ENCODE peak calls at places on chromosomes 2 and 18, in four cellular contexts. One of them, this sample, is unnamed.

GRCh38 chr2:19785432-19785831 is 116.4 kb downstream of the TTC32 start:
- DNase-seq in H9: no peak
- DNase-seq in activated T-helper 9 cell treated with anti-CD3 and anti-CD28 coated beads, Interleukin-2, amount 50 U/mL, for 16 hours: no peak
- DNase-seq in nucleus accumbens: no peak
- DNase-seq in this sample: no peak

GRCh38 chr2:226971029-226971584 is 135.3 kb downstream of the RHBDD1 start:
- DNase-seq in H9: no peak
- DNase-seq in activated T-helper 9 cell treated with anti-CD3 and anti-CD28 coated beads, Interleukin-2, amount 50 U/mL, for 16 hours: no peak
- DNase-seq in nucleus accumbens: no peak
- DNase-seq in this sample: no peak

GRCh38 chr18:13302611-13303267 is 84.2 kb downstream of the LDLRAD4 start:
- DNase-seq in H9: no peak
- DNase-seq in activated T-helper 9 cell treated with anti-CD3 and anti-CD28 coated beads, Interleukin-2, amount 50 U/mL, for 16 hours: no peak
- DNase-seq in nucleus accumbens: no peak
- DNase-seq in this sample: no peak

GRCh38 chr2:142989276-142990204 is 112.1 kb downstream of the KYNU start:
- DNase-seq in H9: no peak
- DNase-seq in activated T-helper 9 cell treated with anti-CD3 and anti-CD28 coated beads, Interleukin-2, amount 50 U/mL, for 16 hours: no peak
- DNase-seq in nucleus accumbens: no peak
- DNase-seq in this sample: no peak

GRCh38 chr2:103739216-103739615 is 977.4 kb downstream of the TMEM182 start:
- DNase-seq in H9: no peak
- DNase-seq in activated T-helper 9 cell treated with anti-CD3 and anti-CD28 coated beads, Interleukin-2, amount 50 U/mL, for 16 hours: no peak
- DNase-seq in nucleus accumbens: no peak
- DNase-seq in this sample: no peak

GRCh38 chr2:240213476-240214391 is 73.3 kb upstream of the OTOS start:
- DNase-seq in H9: peak
- DNase-seq in activated T-helper 9 cell treated with anti-CD3 and anti-CD28 coated beads, Interleukin-2, amount 50 U/mL, for 16 hours: no peak
- DNase-seq in nucleus accumbens: peak
- DNase-seq in this sample: no peak

GRCh38 chr18:22108674-22109073 is 60.7 kb upstream of the GATA6 start:
- DNase-seq in H9: peak
- DNase-seq in activated T-helper 9 cell treated with anti-CD3 and anti-CD28 coated beads, Interleukin-2, amount 50 U/mL, for 16 hours: no peak
- DNase-seq in nucleus accumbens: no peak
- DNase-seq in this sample: no peak

GRCh38 chr2:208363485-208363884 is 43.1 kb upstream of the PTH2R start:
- DNase-seq in H9: no peak
- DNase-seq in activated T-helper 9 cell treated with anti-CD3 and anti-CD28 coated beads, Interleukin-2, amount 50 U/mL, for 16 hours: no peak
- DNase-seq in nucleus accumbens: no peak
- DNase-seq in this sample: no peak

GRCh38 chr2:229715895-229716507 is 1.6 kb upstream of the DNER start:
- DNase-seq in H9: peak
- DNase-seq in activated T-helper 9 cell treated with anti-CD3 and anti-CD28 coated beads, Interleukin-2, amount 50 U/mL, for 16 hours: no peak
- DNase-seq in nucleus accumbens: peak
- DNase-seq in this sample: no peak

GRCh38 chr2:162114291-162114690 is 37.8 kb downstream of the GCG start:
- DNase-seq in H9: no peak
- DNase-seq in activated T-helper 9 cell treated with anti-CD3 and anti-CD28 coated beads, Interleukin-2, amount 50 U/mL, for 16 hours: no peak
- DNase-seq in nucleus accumbens: no peak
- DNase-seq in this sample: no peak

GRCh38 chr2:3302751-3303582 is 74.7 kb downstream of the EIPR1 start:
- DNase-seq in H9: no peak
- DNase-seq in activated T-helper 9 cell treated with anti-CD3 and anti-CD28 coated beads, Interleukin-2, amount 50 U/mL, for 16 hours: no peak
- DNase-seq in nucleus accumbens: no peak
- DNase-seq in this sample: no peak

GRCh38 chr2:102147935-102148334 is 5.4 kb downstream of the IL1R1 start:
- DNase-seq in H9: no peak
- DNase-seq in activated T-helper 9 cell treated with anti-CD3 and anti-CD28 coated beads, Interleukin-2, amount 50 U/mL, for 16 hours: peak
- DNase-seq in nucleus accumbens: no peak
- DNase-seq in this sample: no peak

GRCh38 chr18:74921057-74921820 is 287.7 kb downstream of the PTGR3 start:
- DNase-seq in H9: peak
- DNase-seq in activated T-helper 9 cell treated with anti-CD3 and anti-CD28 coated beads, Interleukin-2, amount 50 U/mL, for 16 hours: no peak
- DNase-seq in nucleus accumbens: no peak
- DNase-seq in this sample: no peak

GRCh38 chr2:216450784-216451183 is 38.5 kb downstream of the SMARCAL1 start:
- DNase-seq in H9: no peak
- DNase-seq in activated T-helper 9 cell treated with anti-CD3 and anti-CD28 coated beads, Interleukin-2, amount 50 U/mL, for 16 hours: no peak
- DNase-seq in nucleus accumbens: no peak
- DNase-seq in this sample: no peak

GRCh38 chr2:70304501-70304900 is 2.6 kb upstream of the FAM136A start:
- DNase-seq in H9: no peak
- DNase-seq in activated T-helper 9 cell treated with anti-CD3 and anti-CD28 coated beads, Interleukin-2, amount 50 U/mL, for 16 hours: no peak
- DNase-seq in nucleus accumbens: no peak
- DNase-seq in this sample: no peak

GRCh38 chr2:233439191-233439590 is 84.9 kb downstream of the DGKD start:
- DNase-seq in H9: no peak
- DNase-seq in activated T-helper 9 cell treated with anti-CD3 and anti-CD28 coated beads, Interleukin-2, amount 50 U/mL, for 16 hours: no peak
- DNase-seq in nucleus accumbens: peak
- DNase-seq in this sample: no peak

GRCh38 chr2:152348388-152348787 is 13.4 kb downstream of the FMNL2 start:
- DNase-seq in H9: no peak
- DNase-seq in activated T-helper 9 cell treated with anti-CD3 and anti-CD28 coated beads, Interleukin-2, amount 50 U/mL, for 16 hours: no peak
- DNase-seq in nucleus accumbens: no peak
- DNase-seq in this sample: no peak

GRCh38 chr2:215900203-215900611 is 113.1 kb downstream of the MREG start:
- DNase-seq in H9: no peak
- DNase-seq in activated T-helper 9 cell treated with anti-CD3 and anti-CD28 coated beads, Interleukin-2, amount 50 U/mL, for 16 hours: no peak
- DNase-seq in nucleus accumbens: no peak
- DNase-seq in this sample: no peak

GRCh38 chr2:46438794-46439193 is 40.6 kb upstream of the TMEM247 start:
- DNase-seq in H9: no peak
- DNase-seq in activated T-helper 9 cell treated with anti-CD3 and anti-CD28 coated beads, Interleukin-2, amount 50 U/mL, for 16 hours: no peak
- DNase-seq in nucleus accumbens: no peak
- DNase-seq in this sample: no peak